ENCODE peak calls at places on chromosomes 1 and 21, in five cellular contexts. Z is stomach; A is CD4-positive, alpha-beta memory T cell; O is gastrocnemius medialis; B is AG04450. M is an unnamed sample.

GRCh38 chr21:35646606-35647005 is 413.7 kb downstream of the SETD4 start:
- DNase-seq in Z (no peak), A (no peak), O (no peak), B (no peak), M (no peak)

GRCh38 chr21:25997788-25998611 is 172.6 kb downstream of the APP start:
- DNase-seq in Z (peak), A (no peak), O (no peak), B (no peak), M (no peak)

GRCh38 chr1:111988743-111989453 is 570 bp downstream of the KCND3 start:
- DNase-seq in Z (peak), A (no peak), O (no peak), B (no peak), M (no peak)

GRCh38 chr1:230743874-230744273 is 3.3 kb upstream of the CAPN9 start:
- DNase-seq in Z (no peak), A (no peak), O (no peak), B (no peak), M (no peak)

GRCh38 chr1:16605532-16605931 is 7.8 kb downstream of the NBPF1 start:
- DNase-seq in Z (no peak), A (no peak), O (no peak), B (no peak), M (peak)

GRCh38 chr21:37562920-37563640 is 196.5 kb downstream of the DYRK1A start:
- DNase-seq in Z (no peak), A (no peak), O (peak), B (no peak), M (no peak)

GRCh38 chr1:24727490-24728214 is 17.6 kb upstream of the CLIC4 start:
- DNase-seq in Z (peak), A (no peak), O (peak), B (no peak), M (peak)

GRCh38 chr1:23469372-23469982 is 14.5 kb downstream of the ASAP3 start:
- DNase-seq in Z (no peak), A (no peak), O (no peak), B (no peak), M (no peak)

GRCh38 chr1:41882068-41882477 is 36.6 kb downstream of the HIVEP3 start:
- DNase-seq in Z (peak), A (no peak), O (no peak), B (no peak), M (no peak)

GRCh38 chr1:172762087-172762486 is 103.2 kb downstream of the FASLG start:
- DNase-seq in Z (no peak), A (no peak), O (no peak), B (no peak), M (no peak)

GRCh38 chr1:226692868-226693267 is 46.2 kb downstream of the ITPKB start:
- DNase-seq in Z (no peak), A (no peak), O (no peak), B (no peak), M (no peak)

GRCh38 chr1:45730075-45730779 is 20.2 kb downstream of the IPP start:
- DNase-seq in Z (no peak), A (no peak), O (no peak), B (no peak), M (peak)

GRCh38 chr1:95169544-95169943 is 52.4 kb downstream of the TLCD4 start:
- DNase-seq in Z (no peak), A (no peak), O (no peak), B (no peak), M (peak)

GRCh38 chr1:221732052-221732451 is 9.8 kb downstream of the DUSP10 start:
- DNase-seq in Z (no peak), A (no peak), O (no peak), B (no peak), M (no peak)
- H3K4me3 ChIP-seq in Z (no peak), A (no peak), O (no peak), B (no peak), M (no peak)

GRCh38 chr1:54277451-54278355 is 77.7 kb downstream of the MRPL37 start:
- DNase-seq in Z (peak), A (no peak), O (no peak), B (no peak), M (no peak)

GRCh38 chr1:54275349-54275748 is 75.4 kb downstream of the MRPL37 start:
- DNase-seq in Z (peak), A (no peak), O (peak), B (no peak), M (peak)

GRCh38 chr1:54278941-54279422 is 79.0 kb downstream of the MRPL37 start:
- DNase-seq in Z (peak), A (no peak), O (no peak), B (no peak), M (no peak)

GRCh38 chr1:54274881-54275280 is 74.9 kb downstream of the MRPL37 start:
- DNase-seq in Z (no peak), A (no peak), O (no peak), B (no peak), M (no peak)

DNA sequence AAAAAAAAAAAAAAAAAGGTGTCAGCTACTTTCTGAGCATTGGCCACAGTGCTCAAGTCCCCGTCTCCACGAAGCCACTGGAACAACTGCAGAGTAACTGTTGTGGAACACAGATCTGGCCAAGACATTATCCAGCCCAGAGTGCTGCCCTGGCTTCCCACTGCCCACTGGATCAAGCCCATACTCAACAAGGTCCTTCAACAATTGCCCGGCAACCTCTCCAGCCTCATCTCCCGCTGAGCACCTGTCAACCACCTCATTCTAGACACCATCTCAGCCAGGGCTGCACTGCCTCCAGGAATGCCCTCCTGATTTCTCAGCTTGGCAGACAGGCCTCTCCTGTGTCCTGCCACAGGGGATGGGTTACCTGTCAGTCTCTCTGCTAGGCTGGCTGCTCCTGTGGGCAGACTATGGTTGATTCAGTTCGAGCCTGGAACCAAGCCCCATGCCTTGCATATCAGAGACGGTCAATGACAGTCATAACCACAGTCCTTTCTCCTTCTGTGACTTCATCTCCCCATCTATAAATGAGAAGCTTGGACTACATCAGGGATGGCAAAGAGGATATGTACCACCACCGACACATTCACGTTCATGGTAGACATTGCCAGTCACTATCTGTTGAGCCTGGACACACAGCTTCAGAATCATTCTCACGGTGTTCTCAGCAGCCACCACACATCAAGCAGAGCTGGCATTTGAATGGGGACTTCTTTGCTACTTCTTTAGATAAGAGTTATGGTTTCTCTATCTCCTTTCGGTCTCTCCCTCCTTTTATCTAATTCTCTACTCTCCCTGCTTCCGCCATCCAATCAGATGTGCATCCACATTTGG is 76.9 kb downstream of the MRPL37 start:
- DNase-seq in Z (no peak), A (no peak), O (peak), B (no peak), M (no peak)
- H3K4me3 ChIP-seq in Z (no peak), A (no peak), O (no peak), B (no peak), M (no peak)

GRCh38 chr1:159207080-159207479 is 2.4 kb downstream of the ACKR1 start:
- DNase-seq in Z (no peak), A (no peak), O (no peak), B (no peak), M (no peak)

GRCh38 chr1:159204791-159205141 is at the start of gene ACKR1:
- DNase-seq in Z (no peak), A (no peak), O (no peak), B (no peak), M (no peak)

GRCh38 chr1:159208460-159208825 is 3.8 kb downstream of the ACKR1 start:
- DNase-seq in Z (no peak), A (no peak), O (no peak), B (no peak), M (no peak)

GRCh38 chr1:159205225-159205624 is 550 bp downstream of the ACKR1 start:
- DNase-seq in Z (no peak), A (no peak), O (no peak), B (no peak), M (no peak)

DNA sequence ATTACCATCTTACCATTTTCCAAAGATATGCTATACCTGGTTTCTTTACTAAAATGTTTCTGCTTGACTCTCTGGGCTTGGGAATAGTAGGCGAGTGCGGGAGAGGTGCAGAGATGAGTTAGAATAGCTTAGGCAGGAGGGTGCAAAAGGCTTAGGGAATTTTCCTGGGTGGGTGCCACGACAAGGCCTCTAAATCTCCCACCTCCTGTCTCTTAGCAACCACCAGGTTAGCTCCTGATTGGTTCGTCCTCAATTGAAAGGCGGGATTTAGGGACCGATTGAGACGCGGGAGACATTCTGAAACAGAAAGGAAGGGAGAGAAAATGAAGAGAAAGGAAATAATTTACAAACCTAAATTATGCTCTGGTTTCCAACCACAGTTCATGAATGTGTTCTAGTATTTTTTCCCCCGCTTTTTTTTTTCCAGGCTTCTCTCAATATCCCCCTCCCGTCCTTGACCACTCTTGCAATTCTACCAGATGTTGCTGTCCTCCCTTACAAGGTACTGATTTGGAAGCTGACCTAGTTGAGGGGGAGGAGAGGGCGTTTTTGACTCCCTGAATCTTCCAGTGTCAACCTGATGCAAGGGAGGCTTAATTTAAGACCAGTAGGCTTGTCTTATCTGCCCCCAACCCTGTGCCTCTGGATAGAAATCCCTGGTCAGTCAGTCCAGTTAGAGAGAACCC is 3.2 kb downstream of the ACKR1 start:
- DNase-seq in Z (no peak), A (no peak), O (no peak), B (no peak), M (no peak)
- H3K4me3 ChIP-seq in Z (no peak), A (no peak), O (no peak), B (no peak), M (no peak)

GRCh38 chr1:153880962-153881361 is 41.8 kb downstream of the GATAD2B start:
- DNase-seq in Z (peak), A (peak), O (peak), B (peak), M (peak)
- H3K4me3 ChIP-seq in Z (no peak), A (no peak), O (no peak), B (peak), M (no peak)